ENCODE peak calls at places on chromosomes 12 and 14, in five cellular contexts. V is NCI-H748 treated with DMSO at 0.1 percent for 48 hours, K is ovary, U is dermis microvascular lymphatic vessel endothelial cell, S is memory B cell. A is an unnamed sample.

GRCh38 chr12:63276537-63277365 is 125.8 kb upstream of the AVPR1A start:
- DNase-seq in V (peak; percentile 33), K (no peak), U (peak; percentile 59), S (no peak), A (peak; percentile 86)

GRCh38 chr12:47551426-47551851 is 154.4 kb downstream of the RPAP3 start:
- DNase-seq in V (no peak), K (no peak), U (no peak), S (no peak), A (no peak)

GRCh38 chr14:28609228-28609828 is 157.3 kb upstream of the FOXG1 start:
- DNase-seq in V (peak; percentile 81), K (no peak), U (peak; percentile 29), S (no peak), A (peak; percentile 83)

GRCh38 chr14:69413483-69413882 is 15.0 kb downstream of the SLC39A9 start:
- DNase-seq in V (no peak), K (no peak), U (no peak), S (no peak), A (no peak)

GRCh38 chr12:49947593-49948226 is 2.8 kb upstream of the AQP2 start:
- DNase-seq in V (no peak), K (no peak), U (no peak), S (no peak), A (no peak)

GRCh38 chr12:52543985-52544888 is 8.7 kb downstream of the KRT71 start:
- DNase-seq in V (no peak), K (no peak), U (no peak), S (no peak), A (peak; percentile 18)

GRCh38 chr12:120076651-120077050 is 39.9 kb downstream of the RAB35 start:
- DNase-seq in V (no peak), K (no peak), U (no peak), S (no peak), A (no peak)

GRCh38 chr14:46259536-46259935 is 392.0 kb downstream of the RPL10L start:
- DNase-seq in V (no peak), K (no peak), U (no peak), S (no peak), A (peak; percentile 31)

GRCh38 chr12:71552728-71553501 is 110.7 kb downstream of the ZFC3H1 start:
- DNase-seq in V (no peak), K (no peak), U (no peak), S (no peak), A (no peak)

GRCh38 chr14:81219821-81220487 is 805 bp downstream of the GTF2A1 start:
- DNase-seq in V (no peak), K (peak; percentile 50), U (peak; percentile 38), S (peak; percentile 62), A (peak; percentile 28)

GRCh38 chr12:84910549-84911241 is 1.9 kb downstream of the SLC6A15 start:
- DNase-seq in V (peak; percentile 51), K (no peak), U (peak; percentile 1), S (no peak), A (peak; percentile 23)

GRCh38 chr14:22534547-22534946 is 54.5 kb downstream of the DAD1 start:
- DNase-seq in V (no peak), K (no peak), U (no peak), S (no peak), A (no peak)

GRCh38 chr14:99755629-99756603 is 37.3 kb upstream of the EML1 start:
- DNase-seq in V (no peak), K (peak; percentile 93), U (peak; percentile 92), S (no peak), A (no peak)

GRCh38 chr12:124646385-124647230 is 79.2 kb upstream of the NCOR2 start:
- DNase-seq in V (no peak), K (no peak), U (no peak), S (no peak), A (peak; percentile 32)

A was measured in GM23338.